ENCODE peak calls at places on chromosomes 5 and 9, in five cellular contexts. M is A549, V is B cell, C is A673, P is heart right ventricle. R is an unnamed sample.

GRCh38 chr5:77973253-77973609 is 197.1 kb upstream of the TBCA start:
- DNase-seq in M (no peak), C (peak), V (no peak), P (no peak), R (no peak)

GRCh38 chr5:179346401-179346800 is 1.1 kb upstream of the ADAMTS2 start:
- DNase-seq in M (no peak), P (no peak), C (no peak), V (no peak), R (no peak)

GRCh38 chr9:100221538-100221937 is 122.5 kb downstream of the INVS start:
- DNase-seq in M (no peak), C (no peak), V (no peak), P (no peak), R (no peak)

GRCh38 chr5:82346376-82347212 is 68.4 kb upstream of the RPS23 start:
- DNase-seq in C (no peak), V (no peak), M (no peak), P (peak), R (no peak)

GRCh38 chr9:132723809-132724208 is 53.5 kb downstream of the GTF3C4 start:
- DNase-seq in M (no peak), P (no peak), V (peak), C (no peak), R (no peak)

GRCh38 chr5:34051374-34051980 is 8.5 kb upstream of the C1QTNF3 start:
- DNase-seq in M (no peak), P (no peak), C (no peak), V (no peak), R (no peak)

GRCh38 chr9:129617167-129617566 is 3.7 kb downstream of the C9orf50 start:
- DNase-seq in V (no peak), C (peak), P (no peak), M (peak), R (no peak)

GRCh38 chr5:31481531-31481930 is 50.4 kb downstream of the DROSHA start:
- DNase-seq in P (no peak), C (no peak), V (no peak), M (no peak), R (no peak)

GRCh38 chr5:149732500-149733128 is 2.5 kb downstream of the PPARGC1B start:
- DNase-seq in V (no peak), P (peak), C (no peak), M (no peak), R (no peak)

GRCh38 chr5:149731332-149731616 is 1.2 kb downstream of the PPARGC1B start:
- DNase-seq in P (no peak), V (no peak), M (no peak), C (peak), R (no peak)

GRCh38 chr5:149731617-149732400 is 1.7 kb downstream of the PPARGC1B start:
- DNase-seq in P (peak), V (peak), C (peak), M (peak), R (peak)

GRCh38 chr5:149729150-149729549 is 960 bp upstream of the PPARGC1B start:
- DNase-seq in M (no peak), V (no peak), P (no peak), C (no peak), R (no peak)

GRCh38 chr5:149730620-149731331 is 666 bp downstream of the PPARGC1B start:
- DNase-seq in M (peak), V (peak), P (peak), C (peak), R (peak)
- TF ChIP-seq CTCF in M (peak), V (no peak), P (no peak), C (peak), R (peak)

GRCh38 chr9:90459321-90459720 is 183.3 kb downstream of the DIRAS2 start:
- DNase-seq in C (no peak), M (no peak), P (no peak), V (no peak), R (peak)

GRCh38 chr9:90457386-90458080 is 185.1 kb downstream of the DIRAS2 start:
- DNase-seq in P (no peak), V (no peak), M (no peak), C (no peak), R (no peak)

GRCh38 chr9:90455316-90455715 is 187.3 kb downstream of the DIRAS2 start:
- DNase-seq in M (no peak), P (no peak), V (no peak), C (no peak), R (no peak)

GRCh38 chr9:90458485-90458884 is 184.1 kb downstream of the DIRAS2 start:
- DNase-seq in P (no peak), M (peak), C (no peak), V (no peak), R (no peak)

GRCh38 chr9:90460220-90460619 is 182.4 kb downstream of the DIRAS2 start:
- DNase-seq in M (no peak), P (no peak), V (no peak), C (no peak), R (no peak)
- TF ChIP-seq CTCF in M (no peak), P (no peak), V (no peak), C (no peak), R (no peak)

GRCh38 chr5:145347026-145347616 is 488.0 kb downstream of the PRELID2 start:
- DNase-seq in C (peak), M (no peak), V (no peak), P (no peak), R (no peak)
- TF ChIP-seq CTCF in C (peak), M (peak), V (no peak), P (peak), R (peak)

DNA sequence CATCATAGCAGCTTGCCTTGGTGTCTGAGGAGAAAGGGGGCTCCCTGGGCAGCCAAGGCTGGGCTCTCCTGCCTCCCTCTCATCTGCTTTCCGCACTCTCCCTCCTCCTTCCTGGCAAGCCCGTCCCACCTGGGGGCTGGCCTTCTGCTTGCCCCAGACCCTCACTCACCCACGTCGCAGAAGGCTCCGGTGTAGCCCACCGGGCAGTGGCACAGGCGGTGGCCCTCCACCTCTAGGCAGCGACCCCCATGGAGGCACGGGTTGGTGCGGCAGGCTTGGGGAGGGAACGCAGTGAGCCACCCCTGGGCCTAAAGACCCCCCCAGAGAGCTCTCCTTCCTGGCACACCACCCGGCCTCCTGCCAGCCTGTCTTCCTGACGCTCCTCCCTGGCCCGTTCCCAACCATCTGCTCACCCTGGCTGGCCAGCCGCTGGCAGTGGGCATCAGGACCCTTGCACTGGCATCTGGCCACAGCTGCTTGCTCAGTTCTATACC is 4.2 kb upstream of the PFN3 start:
- DNase-seq in V (no peak), P (no peak), C (no peak), M (no peak), R (no peak)
- TF ChIP-seq CTCF in V (no peak), P (no peak), C (no peak), M (no peak), R (no peak)